ENCODE peak calls at places on chromosomes 6 and 20, in nine cellular contexts. One of them, this sample, is unnamed.

GRCh38 chr6:80548496-80548895 is 442.0 kb downstream of the BCKDHB start:
- DNase-seq in mammary epithelial cell: peak; percentile 61
- DNase-seq in M059J: no peak
- DNase-seq in activated CD8-positive, alpha-beta T cell treated with anti-CD3 and anti-CD28 coated beads for 36 hours: no peak
- DNase-seq in A172: peak; percentile 20
- DNase-seq in effector CD4-positive, alpha-beta T cell: no peak
- DNase-seq in neural crest cell: no peak
- DNase-seq in HCT116: no peak
- DNase-seq in Peyer's patch: no peak
- DNase-seq in this sample: no peak

GRCh38 chr6:41226752-41227151 is 1.4 kb upstream of the TREML4 start:
- DNase-seq in mammary epithelial cell: no peak
- DNase-seq in M059J: no peak
- DNase-seq in activated CD8-positive, alpha-beta T cell treated with anti-CD3 and anti-CD28 coated beads for 36 hours: no peak
- DNase-seq in A172: no peak
- DNase-seq in effector CD4-positive, alpha-beta T cell: no peak
- DNase-seq in neural crest cell: no peak
- DNase-seq in HCT116: no peak
- DNase-seq in Peyer's patch: no peak
- DNase-seq in this sample: no peak

GRCh38 chr6:24982231-24982630 is 46.5 kb upstream of the RIPOR2 start:
- DNase-seq in mammary epithelial cell: peak; percentile 32
- DNase-seq in M059J: peak; percentile 42
- DNase-seq in activated CD8-positive, alpha-beta T cell treated with anti-CD3 and anti-CD28 coated beads for 36 hours: no peak
- DNase-seq in A172: no peak
- DNase-seq in effector CD4-positive, alpha-beta T cell: no peak
- DNase-seq in neural crest cell: no peak
- DNase-seq in HCT116: no peak
- DNase-seq in Peyer's patch: no peak
- DNase-seq in this sample: no peak

GRCh38 chr6:12578751-12579150 is 137.8 kb upstream of the PHACTR1 start:
- DNase-seq in mammary epithelial cell: peak; percentile 84
- DNase-seq in M059J: peak; percentile 95
- DNase-seq in activated CD8-positive, alpha-beta T cell treated with anti-CD3 and anti-CD28 coated beads for 36 hours: no peak
- DNase-seq in A172: peak; percentile 80
- DNase-seq in effector CD4-positive, alpha-beta T cell: no peak
- DNase-seq in neural crest cell: no peak
- DNase-seq in HCT116: no peak
- DNase-seq in Peyer's patch: no peak
- DNase-seq in this sample: no peak

GRCh38 chr6:132401120-132401940 is at the start of gene MOXD1:
- DNase-seq in mammary epithelial cell: peak; percentile 35
- DNase-seq in M059J: peak; percentile 75
- DNase-seq in activated CD8-positive, alpha-beta T cell treated with anti-CD3 and anti-CD28 coated beads for 36 hours: no peak
- DNase-seq in A172: peak; percentile 18
- DNase-seq in effector CD4-positive, alpha-beta T cell: no peak
- DNase-seq in neural crest cell: peak; percentile 45
- DNase-seq in HCT116: no peak
- DNase-seq in Peyer's patch: peak; percentile 56
- DNase-seq in this sample: no peak

GRCh38 chr6:119350202-119351004 is 842 bp upstream of the MAN1A1 start:
- DNase-seq in mammary epithelial cell: peak; percentile 38
- DNase-seq in M059J: peak; percentile 45
- DNase-seq in activated CD8-positive, alpha-beta T cell treated with anti-CD3 and anti-CD28 coated beads for 36 hours: peak; percentile 69
- DNase-seq in A172: peak; percentile 2
- DNase-seq in effector CD4-positive, alpha-beta T cell: peak; percentile 21
- DNase-seq in neural crest cell: no peak
- DNase-seq in HCT116: peak; percentile 48
- DNase-seq in Peyer's patch: no peak
- DNase-seq in this sample: no peak

GRCh38 chr20:58146081-58146734 is 82.2 kb downstream of the ANKRD60 start:
- DNase-seq in mammary epithelial cell: no peak
- DNase-seq in M059J: no peak
- DNase-seq in activated CD8-positive, alpha-beta T cell treated with anti-CD3 and anti-CD28 coated beads for 36 hours: no peak
- DNase-seq in A172: no peak
- DNase-seq in effector CD4-positive, alpha-beta T cell: no peak
- DNase-seq in neural crest cell: no peak
- DNase-seq in HCT116: no peak
- DNase-seq in Peyer's patch: no peak
- DNase-seq in this sample: no peak

GRCh38 chr6:166346449-166346848 is 4.1 kb upstream of the SFT2D1 start:
- DNase-seq in mammary epithelial cell: no peak
- DNase-seq in M059J: no peak
- DNase-seq in activated CD8-positive, alpha-beta T cell treated with anti-CD3 and anti-CD28 coated beads for 36 hours: no peak
- DNase-seq in A172: no peak
- DNase-seq in effector CD4-positive, alpha-beta T cell: no peak
- DNase-seq in neural crest cell: no peak
- DNase-seq in HCT116: no peak
- DNase-seq in Peyer's patch: no peak
- DNase-seq in this sample: no peak

GRCh38 chr6:161266866-161267265 is 7.0 kb downstream of the AGPAT4 start:
- DNase-seq in mammary epithelial cell: no peak
- DNase-seq in M059J: no peak
- DNase-seq in activated CD8-positive, alpha-beta T cell treated with anti-CD3 and anti-CD28 coated beads for 36 hours: no peak
- DNase-seq in A172: no peak
- DNase-seq in effector CD4-positive, alpha-beta T cell: no peak
- DNase-seq in neural crest cell: no peak
- DNase-seq in HCT116: no peak
- DNase-seq in Peyer's patch: no peak
- DNase-seq in this sample: no peak

GRCh38 chr6:160069050-160069454 is 52.6 kb upstream of the SLC22A1 start:
- DNase-seq in mammary epithelial cell: no peak
- DNase-seq in M059J: no peak
- DNase-seq in activated CD8-positive, alpha-beta T cell treated with anti-CD3 and anti-CD28 coated beads for 36 hours: peak; percentile 49
- DNase-seq in A172: no peak
- DNase-seq in effector CD4-positive, alpha-beta T cell: no peak
- DNase-seq in neural crest cell: no peak
- DNase-seq in HCT116: no peak
- DNase-seq in Peyer's patch: no peak
- DNase-seq in this sample: no peak

GRCh38 chr6:25340421-25340820 is 61.2 kb downstream of the CARMIL1 start:
- DNase-seq in mammary epithelial cell: no peak
- DNase-seq in M059J: no peak
- DNase-seq in activated CD8-positive, alpha-beta T cell treated with anti-CD3 and anti-CD28 coated beads for 36 hours: no peak
- DNase-seq in A172: no peak
- DNase-seq in effector CD4-positive, alpha-beta T cell: no peak
- DNase-seq in neural crest cell: no peak
- DNase-seq in HCT116: no peak
- DNase-seq in Peyer's patch: no peak
- DNase-seq in this sample: no peak

GRCh38 chr20:10369723-10370090 is 64.3 kb downstream of the MKKS start:
- DNase-seq in mammary epithelial cell: no peak
- DNase-seq in M059J: peak; percentile 98
- DNase-seq in activated CD8-positive, alpha-beta T cell treated with anti-CD3 and anti-CD28 coated beads for 36 hours: no peak
- DNase-seq in A172: no peak
- DNase-seq in effector CD4-positive, alpha-beta T cell: no peak
- DNase-seq in neural crest cell: no peak
- DNase-seq in HCT116: no peak
- DNase-seq in Peyer's patch: no peak
- DNase-seq in this sample: no peak